ENCODE peak calls at places on chromosomes 3 and 15, in six cellular contexts. M is cerebellum, N is body of pancreas, G is amygdala, L is NCI-H510A treated with DMSO at 0.1 percent for 48 hours, J is RCC 7860. I is an unnamed sample.

GRCh38 chr15:26651909-26652308 is 121.0 kb downstream of the GABRB3 start:
- DNase-seq in M (no peak), N (no peak), G (no peak), L (no peak), J (no peak), I (no peak)

GRCh38 chr15:39188930-39189329 is 391.9 kb upstream of the THBS1 start:
- DNase-seq in M (no peak), N (no peak), G (no peak), L (no peak), J (peak), I (no peak)

GRCh38 chr3:115062412-115062956 is 84.6 kb downstream of the ZBTB20 start:
- DNase-seq in M (no peak), N (no peak), G (no peak), L (no peak), J (no peak), I (no peak)

GRCh38 chr15:37773111-37773860 is 161.2 kb upstream of the TMCO5A start:
- DNase-seq in M (no peak), N (no peak), G (no peak), L (no peak), J (peak), I (no peak)

GRCh38 chr3:162328649-162329048 is 832.0 kb downstream of the OTOL1 start:
- DNase-seq in M (no peak), N (no peak), G (no peak), L (no peak), J (no peak), I (no peak)

GRCh38 chr3:38990621-38991020 is 61.1 kb downstream of the SCN11A start:
- DNase-seq in M (no peak), N (no peak), G (no peak), L (no peak), J (no peak), I (no peak)

GRCh38 chr3:52402706-52403270 is 42.1 kb downstream of the SEMA3G start:
- DNase-seq in M (no peak), N (no peak), G (no peak), L (no peak), J (no peak), I (peak)

GRCh38 chr15:76058714-76059319 is 968 bp upstream of the TMEM266 start:
- DNase-seq in M (peak), N (peak), G (no peak), L (peak), J (no peak), I (peak)

GRCh38 chr15:66359740-66360139 is 3.3 kb upstream of the TIPIN start:
- DNase-seq in M (no peak), N (no peak), G (no peak), L (no peak), J (no peak), I (peak)

GRCh38 chr3:178950676-178951075 is 120.9 kb downstream of the ZMAT3 start:
- DNase-seq in M (no peak), N (no peak), G (no peak), L (no peak), J (no peak), I (no peak)